ENCODE peak calls at places on chromosomes 13 and 19, in eight cellular contexts. L is endodermal cell; R is CD8-positive, alpha-beta T cell; O is transverse colon; Q is GM23338; C is bronchial epithelial cell; Y is fibroblast of pulmonary artery; K is esophagus squamous epithelium. W is an unnamed sample.

GRCh38 chr19:50932018-50932689 is 20.7 kb downstream of the KLK5 start:
- DNase-seq in L (no peak), R (no peak), O (no peak), Q (no peak), C (peak), Y (no peak), K (no peak), W (no peak)

GRCh38 chr13:34161829-34162544 is 344.0 kb downstream of the RFC3 start:
- DNase-seq in L (peak), R (no peak), O (no peak), Q (no peak), C (peak), Y (peak), K (no peak), W (peak)

GRCh38 chr19:55390461-55390880 is 4.7 kb downstream of the RPL28 start:
- DNase-seq in L (peak), R (no peak), O (no peak), Q (peak), C (no peak), Y (no peak), K (no peak), W (no peak)

GRCh38 chr13:45674908-45675307 is 27.2 kb upstream of the CBY2 start:
- DNase-seq in L (no peak), R (no peak), O (no peak), Q (peak), C (peak), Y (peak), K (no peak), W (peak)

GRCh38 chr13:46908511-46908910 is 11.7 kb upstream of the HTR2A start:
- DNase-seq in L (no peak), R (no peak), O (no peak), Q (no peak), C (no peak), Y (peak), K (no peak), W (peak)

GRCh38 chr13:29361716-29362115 is 233.8 kb downstream of the SLC7A1 start:
- DNase-seq in L (no peak), R (no peak), O (no peak), Q (no peak), C (no peak), Y (no peak), K (no peak), W (peak)

GRCh38 chr13:106450991-106451390 is 84.5 kb downstream of the EFNB2 start:
- DNase-seq in L (no peak), R (no peak), O (no peak), Q (no peak), C (no peak), Y (no peak), K (no peak), W (no peak)

GRCh38 chr13:72808917-72809500 is 27.1 kb downstream of the PIBF1 start:
- DNase-seq in L (no peak), R (no peak), O (no peak), Q (peak), C (peak), Y (peak), K (no peak), W (peak)

GRCh38 chr19:6212403-6213265 is 67.1 kb downstream of the MLLT1 start:
- DNase-seq in L (no peak), R (no peak), O (no peak), Q (no peak), C (no peak), Y (no peak), K (no peak), W (no peak)

GRCh38 chr13:99617474-99618255 is 116.4 kb downstream of the TM9SF2 start:
- DNase-seq in L (peak), R (peak), O (peak), Q (peak), C (no peak), Y (peak), K (no peak), W (peak)

DNA sequence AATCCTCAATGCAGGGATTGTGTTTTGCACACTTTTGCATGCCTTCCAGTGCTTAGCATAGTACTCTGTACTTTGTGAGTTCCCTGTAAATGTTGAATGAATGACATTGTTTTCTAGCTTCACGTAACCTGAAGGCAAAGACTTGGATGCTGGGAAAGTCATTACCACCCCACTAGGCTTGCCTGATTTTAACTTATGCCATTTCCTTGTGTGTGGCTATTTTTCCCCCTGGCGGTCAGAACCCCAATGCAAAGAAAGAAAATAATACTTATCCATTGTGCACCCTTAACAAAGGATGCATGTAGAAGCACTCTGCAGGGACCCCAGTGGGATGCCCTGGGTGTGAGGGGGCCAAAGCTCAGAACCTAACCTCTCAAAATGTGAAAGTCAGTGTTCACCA is 1.2 kb upstream of the ENOX1 start:
- DNase-seq in L (no peak), R (no peak), O (no peak), Q (peak), C (peak), Y (peak), K (no peak), W (peak)
- TF ChIP-seq CTCF in L (peak), R (no peak), O (peak), Q (peak), C (peak), Y (peak), K (no peak), W (peak)

GRCh38 chr13:101930331-101930730 is 471.5 kb downstream of the FGF14 start:
- DNase-seq in L (no peak), R (no peak), O (no peak), Q (no peak), C (no peak), Y (no peak), K (no peak), W (no peak)
- H3K4me3 ChIP-seq in L (no peak), R (no peak), O (no peak), Q (no peak), C (no peak), Y (no peak), K (no peak), W (no peak)

DNA sequence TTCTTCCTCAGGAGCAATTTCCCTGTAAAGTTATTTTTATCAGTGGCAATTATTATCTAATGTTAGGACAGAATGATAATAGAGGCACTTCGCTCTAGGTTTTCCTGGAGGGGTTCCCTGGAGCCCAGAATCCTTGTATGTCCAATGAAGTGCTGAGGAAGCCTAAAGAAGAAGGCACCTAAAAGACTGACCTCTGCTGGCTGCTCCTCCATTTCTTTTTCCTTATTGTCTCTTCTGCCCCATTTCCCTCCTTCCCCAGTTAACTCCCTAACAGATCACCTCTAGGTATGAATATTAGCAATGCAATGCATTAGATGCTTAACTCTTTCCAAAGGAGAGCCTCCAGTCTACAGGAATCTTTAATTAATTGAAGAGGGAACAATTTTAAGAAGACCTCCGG is 985.4 kb downstream of the DIAPH3 start:
- DNase-seq in L (peak), R (no peak), O (no peak), Q (peak), C (no peak), Y (peak), K (no peak), W (peak)
- TF ChIP-seq CTCF in L (peak), R (no peak), O (no peak), Q (peak), C (no peak), Y (peak), K (no peak), W (peak)

DNA sequence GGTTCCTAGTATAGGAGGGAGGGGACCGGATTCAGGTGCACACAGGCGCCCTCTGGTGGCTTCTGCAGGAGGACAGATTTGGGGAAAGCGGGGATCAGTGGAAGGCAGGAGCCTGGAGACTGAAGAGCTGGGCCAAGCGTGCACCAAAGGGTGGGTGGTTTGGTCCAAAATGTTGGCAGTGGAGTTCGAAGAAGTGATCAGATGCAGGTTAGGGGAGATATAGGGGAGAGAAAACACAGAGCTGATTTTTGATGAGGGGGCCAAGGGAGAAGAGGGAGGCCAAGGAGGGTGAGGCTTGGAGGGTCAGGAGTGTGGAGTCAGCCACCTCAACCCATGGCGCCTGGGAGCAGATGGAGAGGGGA is 6.8 kb upstream of the CARM1 start:
- DNase-seq in L (peak), R (peak), O (peak), Q (peak), C (peak), Y (peak), K (no peak), W (peak)
- H3K4me3 ChIP-seq in L (no peak), R (no peak), O (no peak), Q (no peak), C (no peak), Y (no peak), K (peak), W (no peak)

GRCh38 chr19:43779820-43780219 is 953 bp downstream of the KCNN4 start:
- DNase-seq in L (no peak), R (no peak), O (no peak), Q (no peak), C (no peak), Y (no peak), K (no peak), W (no peak)
- TF ChIP-seq CTCF in L (peak), R (no peak), O (peak), Q (no peak), C (peak), Y (no peak), K (peak), W (peak)

DNA sequence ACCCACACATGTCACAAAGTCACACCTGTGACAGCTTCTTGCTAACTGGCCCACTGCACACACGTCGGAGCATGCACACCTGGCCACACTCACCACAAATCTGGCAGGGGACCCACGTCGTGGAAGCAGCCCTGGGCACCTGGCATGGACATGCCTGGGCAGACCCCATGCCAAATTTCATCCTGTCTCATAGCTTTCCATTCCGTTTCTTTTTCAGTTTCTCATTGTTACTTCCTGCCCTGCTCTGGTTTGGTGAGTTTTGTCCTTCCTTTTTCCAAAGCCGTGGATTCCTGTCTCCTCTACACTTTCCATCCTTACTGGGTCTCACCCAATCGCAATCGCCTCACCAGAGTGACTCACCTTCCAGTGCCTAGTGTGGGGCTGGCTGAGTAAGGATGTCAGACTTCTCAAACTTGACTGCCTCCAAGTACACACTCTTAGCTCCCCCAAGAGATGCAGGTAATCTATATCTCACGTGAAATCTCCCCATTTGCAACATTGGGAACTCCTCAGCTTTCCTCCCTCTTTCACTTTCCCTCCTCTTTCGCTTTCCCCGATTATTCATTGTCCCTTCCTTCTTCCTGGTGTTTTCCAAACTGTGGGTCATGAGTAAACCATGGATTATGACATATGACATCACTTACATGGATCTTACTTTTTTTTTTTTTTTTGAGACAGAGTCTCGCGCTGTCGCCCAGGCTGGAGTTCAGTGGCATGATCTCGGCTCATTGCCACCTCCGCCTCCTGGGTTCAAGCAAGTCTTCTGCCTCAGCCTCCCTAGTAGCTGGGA is 1.6 kb upstream of the BBC3 start:
- DNase-seq in L (peak), R (no peak), O (peak), Q (no peak), C (peak), Y (peak), K (no peak), W (peak)
- H3K4me3 ChIP-seq in L (no peak), R (no peak), O (no peak), Q (peak), C (peak), Y (peak), K (peak), W (peak)

DNA sequence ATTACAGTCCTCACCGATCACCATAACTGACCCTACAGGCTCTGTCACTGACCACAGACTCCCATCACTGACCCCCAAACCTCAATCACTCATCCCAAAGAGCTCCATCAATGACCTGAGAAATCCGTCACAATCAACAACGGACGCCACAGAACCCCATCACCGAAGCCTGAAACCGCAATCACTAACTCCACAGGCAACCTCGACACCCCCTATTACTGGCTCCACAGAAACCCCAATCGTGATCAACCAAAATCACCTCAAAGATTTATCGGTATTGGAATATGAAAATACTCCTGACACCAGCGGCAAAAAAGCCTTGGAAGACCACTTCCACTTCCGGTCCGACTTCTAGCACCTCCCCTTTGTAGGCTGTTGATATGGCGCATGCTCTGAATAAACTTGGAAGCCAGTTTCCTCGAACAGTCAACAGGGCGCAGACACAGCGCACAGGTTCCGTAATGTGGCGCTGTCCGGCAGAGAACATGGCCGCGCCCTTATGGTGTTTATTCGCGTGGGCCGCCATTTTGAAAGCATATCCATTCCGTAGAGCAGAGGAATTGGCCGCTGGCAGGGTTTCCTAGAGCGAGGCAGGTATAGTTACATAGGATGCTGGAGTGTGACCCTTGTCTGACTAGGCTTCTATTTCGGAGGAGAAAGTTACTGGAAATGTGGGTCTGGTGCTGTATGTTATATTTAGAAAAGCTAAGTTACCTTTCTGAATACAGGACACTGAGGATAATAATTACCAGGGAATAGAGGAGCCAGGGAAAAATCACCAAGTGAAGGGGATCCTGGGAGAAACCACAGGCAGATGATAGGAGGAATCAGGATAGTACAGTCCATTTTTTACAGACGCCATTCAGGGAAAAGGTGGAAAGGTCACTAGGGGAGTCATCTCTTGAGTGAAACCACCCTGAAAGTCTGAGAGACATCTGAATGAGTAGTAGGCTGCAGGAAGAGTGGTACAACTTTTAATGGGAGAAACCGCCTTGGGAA is at the start of gene ZNF585A:
- DNase-seq in L (peak), R (peak), O (peak), Q (peak), C (peak), Y (peak), K (peak), W (peak)
- TF ChIP-seq CTCF in L (peak), R (no peak), O (no peak), Q (no peak), C (peak), Y (peak), K (no peak), W (peak)

GRCh38 chr13:92196566-92197256 is 798.3 kb downstream of the GPC5 start:
- DNase-seq in L (no peak), R (no peak), O (no peak), Q (no peak), C (no peak), Y (peak), K (no peak), W (peak)
- H3K4me3 ChIP-seq in L (no peak), R (no peak), O (no peak), Q (no peak), C (no peak), Y (peak), K (no peak), W (no peak)

DNA sequence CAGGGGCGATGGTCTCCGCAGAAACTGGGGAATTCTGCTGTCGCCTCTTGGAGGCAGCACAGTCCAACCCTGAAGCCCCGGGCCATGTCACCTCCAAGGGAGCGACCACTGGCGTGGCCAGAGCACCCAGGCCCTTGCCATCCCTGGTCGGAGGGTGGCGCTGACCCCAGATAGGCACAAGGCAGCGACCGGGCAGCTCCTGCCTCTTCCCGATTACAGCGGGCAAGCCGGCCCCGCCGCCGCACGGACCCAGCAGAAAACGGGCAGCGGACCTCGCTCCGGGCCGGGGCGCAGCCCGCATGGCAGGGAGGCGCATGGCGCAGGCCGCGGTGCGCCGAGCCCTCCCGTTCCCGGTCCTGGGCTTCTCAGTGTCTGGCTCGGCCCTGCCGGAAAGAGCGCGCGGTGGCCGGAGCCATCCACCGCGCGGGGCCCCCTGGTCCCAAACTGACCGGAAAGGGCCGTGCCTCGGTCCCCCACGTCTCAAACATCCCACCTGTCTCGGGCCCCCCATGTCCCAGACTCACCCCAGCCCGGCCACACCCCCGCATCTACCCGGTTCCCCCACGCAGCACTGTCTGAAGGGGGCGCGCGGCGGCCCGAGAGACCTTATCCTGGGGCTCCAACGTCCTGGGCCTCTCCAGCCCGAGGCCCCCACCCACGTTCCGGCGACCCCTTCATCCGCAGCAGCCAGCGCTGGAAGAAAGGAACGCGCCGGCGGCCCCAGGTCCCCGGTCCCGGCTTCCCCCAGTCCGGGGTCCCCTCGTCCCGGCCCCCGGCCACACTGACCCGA is 725 bp downstream of the CERS1 start:
- DNase-seq in L (peak), R (no peak), O (peak), Q (peak), C (no peak), Y (peak), K (no peak), W (peak)
- TF ChIP-seq CTCF in L (peak), R (no peak), O (no peak), Q (peak), C (peak), Y (peak), K (no peak), W (peak)

GRCh38 chr19:11541238-11541637 is 2.6 kb downstream of the CNN1 start:
- DNase-seq in L (no peak), R (no peak), O (no peak), Q (no peak), C (no peak), Y (no peak), K (no peak), W (no peak)

GRCh38 chr19:11538232-11539036 is at the start of gene CNN1:
- DNase-seq in L (peak), R (no peak), O (peak), Q (peak), C (no peak), Y (peak), K (no peak), W (peak)

GRCh38 chr19:11540642-11541041 is 2.0 kb downstream of the CNN1 start:
- DNase-seq in L (no peak), R (no peak), O (no peak), Q (no peak), C (no peak), Y (no peak), K (no peak), W (no peak)

GRCh38 chr19:11535792-11536595 is 2.7 kb upstream of the CNN1 start:
- DNase-seq in L (peak), R (peak), O (peak), Q (peak), C (peak), Y (peak), K (peak), W (peak)

DNA sequence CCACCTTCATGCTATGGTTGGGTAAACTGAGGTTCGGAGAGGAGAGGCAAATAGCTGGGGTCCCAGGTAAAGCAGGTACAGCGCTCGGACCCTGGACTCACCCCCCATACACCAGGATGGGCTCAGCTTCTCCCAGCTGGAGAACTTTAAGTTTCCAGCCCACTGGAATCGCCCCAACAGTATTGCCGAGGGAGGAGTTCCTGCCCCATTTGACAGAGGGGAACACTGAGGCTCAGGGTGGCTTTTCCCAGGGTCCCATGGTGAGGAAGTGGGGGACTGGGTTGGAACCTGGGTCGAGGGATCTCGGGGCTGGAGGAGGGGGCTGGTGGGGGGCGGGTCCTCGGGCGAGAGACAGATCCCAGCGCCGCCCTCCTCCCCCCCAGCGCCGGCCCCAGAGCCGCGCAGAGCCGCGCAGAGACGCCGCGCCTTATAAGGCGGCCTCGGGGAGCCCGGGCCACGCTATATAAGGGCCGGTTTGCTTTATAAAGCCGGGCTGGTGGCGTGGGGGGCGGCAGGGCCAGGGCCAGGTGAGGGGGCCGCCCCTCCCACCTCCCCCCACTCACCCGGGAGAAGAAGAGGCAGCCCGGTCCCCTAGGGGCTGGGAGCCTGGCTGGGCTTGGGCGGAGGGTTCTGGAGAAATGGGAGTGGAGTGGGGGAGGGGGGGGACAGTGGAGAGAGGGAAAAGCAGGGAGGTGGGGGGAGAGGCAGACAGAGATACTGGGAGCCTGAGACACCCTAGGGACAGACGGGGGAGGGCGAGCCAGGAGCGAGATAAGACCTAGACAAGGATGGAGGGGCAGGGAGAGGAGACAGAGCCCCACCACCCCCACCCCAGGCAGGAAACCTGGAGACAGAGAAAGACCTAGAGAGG is 1.1 kb downstream of the CNN1 start:
- DNase-seq in L (peak), R (no peak), O (peak), Q (peak), C (no peak), Y (peak), K (no peak), W (no peak)
- H3K4me3 ChIP-seq in L (peak), R (no peak), O (peak), Q (peak), C (no peak), Y (peak), K (peak), W (no peak)

W was measured in cardiac fibroblast.